ENCODE peak calls at places on chromosomes 5 and 9, in four cellular contexts. R is IMR-90, S is K562, A is HepG2. F is an unnamed sample.

GRCh38 chr9:137385061-137385655 is 37.8 kb downstream of the EXD3 start:
- DNase-seq in S (no peak), A (no peak), R (no peak), F (no peak)

GRCh38 chr9:37521111-37521510 is 35.4 kb downstream of the POLR1E start:
- DNase-seq in A (no peak), R (no peak), S (no peak), F (no peak)

GRCh38 chr9:6955251-6955921 is 197.6 kb downstream of the KDM4C start:
- DNase-seq in S (no peak), A (peak; percentile 95), R (peak; percentile 77), F (no peak)

GRCh38 chr5:446066-446725 is 3.2 kb downstream of the EXOC3 start:
- DNase-seq in R (no peak), A (no peak), S (no peak), F (no peak)

GRCh38 chr9:126108240-126108639 is 218.4 kb upstream of the MVB12B start:
- DNase-seq in A (no peak), S (no peak), R (no peak), F (no peak)

GRCh38 chr9:130825051-130825651 is 9.9 kb upstream of the ABL1 start:
- DNase-seq in S (peak; percentile 87), R (peak; percentile 84), A (no peak), F (no peak)

GRCh38 chr5:74851684-74852353 is 14.4 kb downstream of the FAM169A start:
- DNase-seq in A (no peak), R (peak; percentile 28), S (no peak), F (peak; percentile 16)

GRCh38 chr5:369151-369939 is 47.8 kb downstream of the AHRR start:
- DNase-seq in A (no peak), R (peak; percentile 63), S (no peak), F (no peak)

GRCh38 chr9:88682431-88682831 is 147.5 kb downstream of the NXNL2 start:
- DNase-seq in R (no peak), A (no peak), S (no peak), F (no peak)

GRCh38 chr5:61704289-61704688 is 372.2 kb downstream of the ZSWIM6 start:
- DNase-seq in R (no peak), S (no peak), A (no peak), F (no peak)

GRCh38 chr9:112029921-112030444 is 133.4 kb downstream of the UGCG start:
- DNase-seq in A (peak; percentile 43), S (no peak), R (peak; percentile 84), F (peak; percentile 67)

GRCh38 chr9:117343416-117343815 is 71.4 kb downstream of the ASTN2 start:
- DNase-seq in S (no peak), A (no peak), R (no peak), F (no peak)

GRCh38 chr9:23914431-23915003 is 88.5 kb upstream of the ELAVL2 start:
- DNase-seq in A (no peak), R (no peak), S (no peak), F (no peak)

GRCh38 chr5:151680944-151681427 is 5.7 kb downstream of the SPARC start:
- DNase-seq in A (no peak), R (peak; percentile 5), S (no peak), F (no peak)

GRCh38 chr9:76215066-76215465 is 179.2 kb downstream of the RFK start:
- DNase-seq in R (peak; percentile 86), A (no peak), S (no peak), F (peak; percentile 9)

GRCh38 chr9:98127226-98127625 is 8.2 kb upstream of the TRIM14 start:
- DNase-seq in S (no peak), A (no peak), R (no peak), F (no peak)

GRCh38 chr9:127846451-127847154 is 7.9 kb downstream of the ENG start:
- DNase-seq in S (peak; percentile 72), A (no peak), R (no peak), F (no peak)

GRCh38 chr9:129236441-129237145 is 58.5 kb upstream of the IER5L start:
- DNase-seq in S (no peak), R (no peak), A (no peak), F (no peak)

GRCh38 chr9:117145811-117146490 is 268.9 kb downstream of the ASTN2 start:
- DNase-seq in R (no peak), A (no peak), S (no peak), F (no peak)

GRCh38 chr5:81422671-81423070 is 28.7 kb upstream of the ACOT12 start:
- DNase-seq in A (peak; percentile 37), R (peak; percentile 97), S (no peak), F (peak; percentile 23)

GRCh38 chr9:77457916-77458592 is 190.1 kb downstream of the GNA14 start:
- DNase-seq in R (peak; percentile 60), S (peak; percentile 60), A (peak; percentile 55), F (peak; percentile 72)

GRCh38 chr9:128244443-128245226 is 31.2 kb downstream of the GOLGA2 start:
- DNase-seq in A (peak; percentile 51), R (peak; percentile 86), S (peak; percentile 96), F (no peak)

GRCh38 chr5:67178085-67178484 is 18.5 kb downstream of the CD180 start:
- DNase-seq in S (no peak), A (no peak), R (peak; percentile 10), F (no peak)

GRCh38 chr9:5851445-5851844 is 18.5 kb upstream of the ERMP1 start:
- DNase-seq in R (peak; percentile 60), S (no peak), A (no peak), F (no peak)

GRCh38 chr5:172361566-172362238 is 78.1 kb upstream of the UBTD2 start:
- DNase-seq in R (peak; percentile 100), S (no peak), A (no peak), F (peak; percentile 56)

GRCh38 chr9:126067031-126067734 is 259.4 kb upstream of the MVB12B start:
- DNase-seq in S (no peak), R (no peak), A (no peak), F (no peak)

GRCh38 chr5:1799110-1799601 is 481 bp downstream of the MRPL36 start:
- DNase-seq in R (peak; percentile 19), A (peak; percentile 77), S (no peak), F (peak; percentile 15)

GRCh38 chr5:9712506-9713285 is 82.5 kb upstream of the TAS2R1 start:
- DNase-seq in S (no peak), R (peak; percentile 98), A (no peak), F (no peak)

GRCh38 chr5:37668524-37669047 is 171.3 kb downstream of the GDNF start:
- DNase-seq in R (peak; percentile 100), S (peak; percentile 43), A (peak; percentile 90), F (peak; percentile 64)

GRCh38 chr5:81817980-81818379 is 67.1 kb upstream of the SSBP2 start:
- DNase-seq in S (no peak), R (no peak), A (no peak), F (no peak)

GRCh38 chr5:108263338-108263737 is 118.6 kb downstream of the FBXL17 start:
- DNase-seq in S (no peak), A (no peak), R (no peak), F (no peak)
- TF ChIP-seq POLR2A in S (no peak), A (no peak), R (no peak), F (no peak)

GRCh38 chr5:136636001-136636400 is 270.7 kb upstream of the TRPC7 start:
- DNase-seq in A (no peak), S (no peak), R (no peak), F (no peak)
- TF ChIP-seq SMC3 in A (no peak), S (no peak), R (no peak), F (no peak)

DNA sequence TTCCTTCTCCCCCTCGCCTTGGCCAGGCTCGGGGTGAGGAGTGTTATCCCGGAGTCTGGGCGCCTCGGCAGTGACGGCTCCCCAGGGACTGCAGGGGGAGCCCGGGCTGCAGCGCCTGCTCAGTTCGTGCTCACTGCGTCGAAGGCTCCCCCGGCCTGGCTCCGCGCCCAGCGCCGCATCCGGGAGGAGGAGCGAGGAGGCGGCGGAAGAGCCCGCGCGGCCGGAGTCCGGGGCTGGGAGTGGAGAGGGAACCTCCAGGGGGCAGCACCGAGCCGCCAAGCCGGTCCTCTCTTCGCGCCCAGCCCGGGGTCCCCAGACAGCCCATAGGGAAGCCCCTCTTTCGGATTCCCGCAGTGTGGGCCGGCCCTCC is 1.3 kb upstream of the EGR1 start:
- DNase-seq in R (peak; percentile 93), S (peak; percentile 93), A (peak; percentile 86), F (peak; percentile 95)
- TF ChIP-seq POLR2A in R (no peak), S (peak; percentile 70), A (no peak), F (peak; percentile 64)

DNA sequence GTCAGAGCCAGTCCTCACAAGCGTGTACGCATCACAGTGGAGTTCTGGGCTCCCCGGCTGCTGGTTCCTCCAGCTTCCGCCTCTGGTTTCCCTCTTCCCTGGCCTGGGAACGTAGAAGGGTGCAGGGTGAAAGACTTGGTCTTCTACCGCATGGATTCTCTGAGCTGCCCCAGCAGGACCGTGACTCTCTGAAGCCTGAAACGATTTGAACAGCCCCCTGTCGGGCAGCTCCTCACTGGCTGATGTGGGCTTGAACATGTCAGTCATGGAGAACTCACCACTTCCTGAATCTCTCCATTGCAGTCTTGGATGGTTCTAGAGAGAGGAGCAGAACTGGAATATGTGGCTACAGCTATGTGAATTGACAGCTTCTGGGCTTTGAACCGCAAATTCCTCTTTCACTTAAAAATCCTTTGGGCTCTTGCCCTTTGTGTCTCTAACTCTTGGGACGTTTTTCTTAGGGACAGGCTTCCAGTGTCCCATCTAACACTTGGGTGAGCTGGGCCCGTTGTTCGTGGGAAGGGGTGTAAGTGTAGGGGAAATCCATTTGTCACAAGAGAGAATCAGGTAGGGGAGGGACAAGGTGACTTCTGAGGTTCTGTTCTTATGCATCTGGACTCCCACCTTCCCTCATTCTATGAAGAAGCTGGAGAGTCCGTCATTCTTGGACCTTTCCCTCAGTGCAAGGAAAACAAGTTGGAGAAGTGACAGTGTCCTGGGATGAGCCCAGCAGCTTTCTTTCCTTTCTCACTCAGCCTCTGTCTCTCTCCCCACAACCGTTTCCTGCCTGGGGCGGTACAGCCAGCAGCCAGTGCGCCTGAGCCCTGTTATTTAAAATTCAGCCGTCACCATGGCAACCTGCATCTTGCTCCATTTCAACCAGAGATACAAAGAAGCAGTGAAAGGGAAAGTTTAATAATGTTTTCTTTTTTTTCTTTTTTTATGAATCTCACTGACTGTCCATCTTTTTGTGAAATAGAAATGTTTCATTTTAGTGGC is 84.7 kb downstream of the PTTG1 start:
- DNase-seq in A (no peak), S (no peak), R (peak; percentile 54), F (no peak)
- TF ChIP-seq SMC3 in A (no peak), S (no peak), R (no peak), F (no peak)

GRCh38 chr5:132873119-132873929 is at the start of gene LEAP2:
- DNase-seq in S (no peak), A (peak; percentile 95), R (peak; percentile 39), F (no peak)
- TF ChIP-seq POLR2A in S (peak; percentile 36), A (peak; percentile 95), R (no peak), F (no peak)

GRCh38 chr5:149264432-149265069 is 7.1 kb upstream of the AFAP1L1 start:
- DNase-seq in R (no peak), S (peak; percentile 37), A (peak; percentile 21), F (no peak)
- TF ChIP-seq SMC3 in R (no peak), S (no peak), A (peak; percentile 54), F (no peak)

GRCh38 chr9:35814841-35815543 is at the start of gene HINT2:
- DNase-seq in S (peak; percentile 89), R (peak; percentile 99), A (peak; percentile 99), F (peak; percentile 98)
- TF ChIP-seq POLR2A in S (peak; percentile 86), R (peak; percentile 41), A (peak; percentile 79), F (peak; percentile 88)

GRCh38 chr5:33075731-33076130 is 364.6 kb downstream of the NPR3 start:
- DNase-seq in S (no peak), A (no peak), R (peak; percentile 68), F (no peak)

GRCh38 chr5:33073856-33074255 is 362.7 kb downstream of the NPR3 start:
- DNase-seq in A (no peak), R (peak; percentile 60), S (no peak), F (no peak)

GRCh38 chr5:33072296-33072695 is 361.2 kb downstream of the NPR3 start:
- DNase-seq in A (no peak), R (no peak), S (no peak), F (no peak)

GRCh38 chr5:33072700-33073099 is 361.6 kb downstream of the NPR3 start:
- DNase-seq in A (no peak), R (peak; percentile 46), S (no peak), F (no peak)

GRCh38 chr5:33074548-33074947 is 363.4 kb downstream of the NPR3 start:
- DNase-seq in R (peak; percentile 32), A (no peak), S (no peak), F (no peak)
- TF ChIP-seq SMC3 in R (no peak), A (no peak), S (no peak), F (no peak)